ENCODE peak calls at places on chromosomes 1 and 21, in four cellular contexts. I is testis, D is A549, A is breast epithelium. C is an unnamed sample.

GRCh38 chr1:113761937-113762336 is 2.7 kb upstream of the PHTF1 start:
- DNase-seq in I (no peak), D (no peak), A (no peak), C (no peak)

GRCh38 chr1:105260018-105260417 is 1510.3 kb downstream of the AMY1C start:
- DNase-seq in I (no peak), D (no peak), A (no peak), C (no peak)

GRCh38 chr1:27332536-27333281 is 9.1 kb upstream of the SYTL1 start:
- DNase-seq in I (peak; percentile 57), D (no peak), A (no peak), C (no peak)

GRCh38 chr1:201254625-201255469 is 28.5 kb upstream of the PKP1 start:
- DNase-seq in I (peak; percentile 76), D (peak; percentile 47), A (peak; percentile 41), C (peak; percentile 51)

GRCh38 chr1:167713330-167714081 is 8.3 kb upstream of the MPZL1 start:
- DNase-seq in I (peak; percentile 30), D (no peak), A (no peak), C (peak; percentile 48)

GRCh38 chr21:14614287-14614686 is 68.2 kb upstream of the SAMSN1 start:
- DNase-seq in I (no peak), D (no peak), A (no peak), C (no peak)

GRCh38 chr1:206766251-206766856 is 4.2 kb upstream of the IL19 start:
- DNase-seq in I (peak; percentile 40), D (no peak), A (no peak), C (no peak)

GRCh38 chr1:112794654-112795239 is 79.6 kb upstream of the PPM1J start:
- DNase-seq in I (no peak), D (no peak), A (no peak), C (no peak)

GRCh38 chr1:91092503-91092902 is 70.7 kb upstream of the ZNF644 start:
- DNase-seq in I (no peak), D (no peak), A (no peak), C (no peak)

GRCh38 chr1:33657833-33658232 is 185.4 kb downstream of the ZSCAN20 start:
- DNase-seq in I (no peak), D (no peak), A (no peak), C (no peak)

GRCh38 chr1:54559771-54560231 is 11.8 kb downstream of the ACOT11 start:
- DNase-seq in I (no peak), D (no peak), A (no peak), C (no peak)

GRCh38 chr1:86546787-86547221 is at the start of gene CLCA4:
- DNase-seq in I (no peak), D (no peak), A (no peak), C (no peak)

GRCh38 chr1:234620272-234620711 is 10.3 kb upstream of the IRF2BP2 start:
- DNase-seq in I (no peak), D (no peak), A (no peak), C (no peak)

GRCh38 chr21:44540741-44541288 is 820 bp upstream of the KRTAP10-1 start:
- DNase-seq in I (no peak), D (no peak), A (no peak), C (no peak)

GRCh38 chr1:230822092-230822581 is 46.2 kb downstream of the C1orf198 start:
- DNase-seq in I (no peak), D (no peak), A (no peak), C (no peak)

GRCh38 chr21:21396424-21396823 is 398.2 kb downstream of the NCAM2 start:
- DNase-seq in I (no peak), D (no peak), A (no peak), C (no peak)

GRCh38 chr21:15410853-15411252 is 318.9 kb upstream of the USP25 start:
- DNase-seq in I (no peak), D (no peak), A (no peak), C (no peak)

GRCh38 chr1:240366636-240367035 is 245.3 kb downstream of the GREM2 start:
- DNase-seq in I (no peak), D (no peak), A (no peak), C (no peak)

GRCh38 chr1:167344112-167344511 is 123.4 kb downstream of the POU2F1 start:
- DNase-seq in I (no peak), D (no peak), A (no peak), C (no peak)

GRCh38 chr1:231927431-231927830 is 300.8 kb downstream of the DISC1 start:
- DNase-seq in I (no peak), D (no peak), A (no peak), C (no peak)

GRCh38 chr1:7726623-7727022 is 44.5 kb upstream of the VAMP3 start:
- DNase-seq in I (peak; percentile 23), D (no peak), A (no peak), C (no peak)

GRCh38 chr21:37072239-37072987 is 458 bp downstream of the PIGP start:
- DNase-seq in I (peak; percentile 90), D (no peak), A (peak; percentile 75), C (peak; percentile 84)

GRCh38 chr1:111961773-111962565 is 27.5 kb downstream of the KCND3 start:
- DNase-seq in I (no peak), D (no peak), A (no peak), C (no peak)

GRCh38 chr1:56837244-56837926 is 17.2 kb upstream of the C8A start:
- DNase-seq in I (no peak), D (no peak), A (no peak), C (no peak)

GRCh38 chr1:157176016-157176415 is 37.8 kb upstream of the ETV3 start:
- DNase-seq in I (no peak), D (no peak), A (no peak), C (no peak)

GRCh38 chr1:117546467-117546866 is 59.4 kb upstream of the TENT5C start:
- DNase-seq in I (no peak), D (no peak), A (no peak), C (no peak)

GRCh38 chr21:36994501-36995189 is 11.9 kb upstream of the RIPPLY3 start:
- DNase-seq in I (peak; percentile 25), D (no peak), A (no peak), C (no peak)

GRCh38 chr1:33257759-33258712 is 1.7 kb downstream of the ZNF362 start:
- DNase-seq in I (no peak), D (no peak), A (no peak), C (no peak)

GRCh38 chr1:21322681-21323016 is 32.4 kb upstream of the ECE1 start:
- DNase-seq in I (no peak), D (no peak), A (no peak), C (no peak)

GRCh38 chr1:21325731-21326387 is 35.6 kb upstream of the ECE1 start:
- DNase-seq in I (no peak), D (no peak), A (no peak), C (no peak)

GRCh38 chr1:21323091-21323490 is 32.8 kb upstream of the ECE1 start:
- DNase-seq in I (no peak), D (no peak), A (no peak), C (peak; percentile 69)

GRCh38 chr1:21325231-21325718 is 35.0 kb upstream of the ECE1 start:
- DNase-seq in I (no peak), D (no peak), A (no peak), C (peak; percentile 46)

DNA sequence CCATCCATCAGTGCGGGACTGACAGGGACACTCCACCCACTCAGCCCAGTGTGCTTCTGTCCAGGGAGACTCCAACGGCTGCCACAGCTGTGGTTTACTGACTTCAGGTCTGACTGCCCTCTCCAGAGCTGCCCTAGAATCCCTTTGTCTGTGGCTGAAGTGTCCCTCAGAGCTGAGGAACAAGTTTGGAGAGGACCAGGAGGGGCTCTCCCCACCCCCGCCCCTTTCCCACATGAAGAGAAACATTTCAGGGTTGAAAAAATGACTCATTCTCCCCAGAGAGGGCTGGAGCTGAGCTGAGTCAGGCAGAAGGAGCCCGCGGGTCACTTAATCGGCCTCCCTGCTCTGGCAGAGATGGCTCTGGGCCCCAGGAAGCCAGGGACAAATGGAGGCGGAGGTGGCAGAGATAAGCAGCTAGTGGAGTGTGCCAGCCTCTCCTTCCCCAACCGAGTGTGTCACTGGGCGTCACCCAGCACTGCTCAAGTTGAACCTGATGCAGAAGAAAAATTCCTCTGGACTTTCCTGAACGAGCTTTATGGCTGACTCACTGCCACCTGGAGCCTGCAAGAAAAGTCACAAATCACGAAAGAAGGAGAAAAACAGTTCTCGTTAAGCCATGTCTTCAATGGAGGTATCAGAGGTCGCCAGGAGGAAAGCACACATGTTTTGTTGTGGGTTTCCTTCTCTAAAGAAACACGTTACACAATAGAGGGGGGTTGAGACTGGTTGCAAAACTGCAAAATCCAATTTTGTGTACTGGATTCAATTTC is 34.3 kb upstream of the ECE1 start:
- DNase-seq in I (peak; percentile 88), D (peak; percentile 75), A (peak; percentile 81), C (peak; percentile 88)
- TF ChIP-seq POLR2A in I (no peak), D (no peak), A (no peak), C (no peak)

GRCh38 chr1:109282952-109283747 is at the start of gene PSRC1:
- DNase-seq in I (peak; percentile 99), D (peak; percentile 93), A (peak; percentile 94), C (peak; percentile 97)
- TF ChIP-seq POLR2A in I (peak; percentile 71), D (peak; percentile 85), A (peak; percentile 74), C (peak; percentile 65)

DNA sequence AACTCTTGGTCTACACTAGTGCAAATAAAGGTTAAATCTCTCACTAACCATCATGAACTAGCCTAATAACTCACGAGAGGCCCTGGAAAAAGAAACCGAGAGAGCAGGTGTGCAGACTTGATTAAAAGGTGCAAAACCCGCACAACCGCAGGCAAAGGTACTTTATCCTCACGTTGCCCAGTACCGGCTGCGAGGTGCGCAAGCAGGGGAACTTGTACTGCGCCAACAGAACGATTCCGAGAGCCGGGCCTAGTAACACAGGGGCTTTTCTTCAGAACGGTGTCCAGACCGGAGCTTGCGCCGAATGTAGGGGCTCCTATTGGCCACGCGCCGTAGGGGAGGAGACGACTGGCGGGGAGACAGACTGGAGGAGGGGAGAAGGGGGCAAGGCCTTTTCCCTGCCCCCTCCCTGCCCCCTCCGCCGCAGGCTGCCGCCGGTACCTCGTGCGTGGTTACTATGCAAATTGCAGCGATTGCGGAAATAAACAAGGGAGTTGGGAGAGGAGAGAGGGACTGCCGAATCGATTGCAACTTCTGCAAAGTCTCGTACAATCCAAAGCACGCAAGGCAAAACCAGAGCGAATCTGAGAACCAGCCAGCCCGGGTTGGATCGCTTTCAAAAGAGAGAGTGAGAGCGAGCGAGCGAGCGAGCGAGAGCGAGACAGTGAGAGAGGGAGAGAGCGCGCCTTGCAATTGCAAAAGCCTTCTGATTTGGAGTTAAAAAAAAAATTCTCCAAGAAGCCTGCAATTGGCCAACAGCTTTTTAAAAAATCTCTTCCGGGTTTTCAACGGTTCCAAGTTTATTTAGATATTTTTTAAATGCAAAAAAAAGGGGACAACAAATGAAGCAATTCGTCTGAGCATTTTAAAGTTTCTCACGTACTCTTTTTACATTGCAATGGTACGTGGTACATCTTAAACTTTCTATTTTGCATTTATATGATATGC is 5.4 kb upstream of the NFIA start:
- DNase-seq in I (peak; percentile 91), D (peak; percentile 91), A (peak; percentile 70), C (peak; percentile 83)
- TF ChIP-seq POLR2A in I (no peak), D (peak; percentile 53), A (no peak), C (no peak)

GRCh38 chr1:191016765-191017164 is 539.1 kb upstream of the BRINP3 start:
- DNase-seq in I (no peak), D (no peak), A (no peak), C (no peak)
- TF ChIP-seq POLR2A in I (no peak), D (no peak), A (no peak), C (no peak)

GRCh38 chr1:37477946-37478345 is 3.6 kb downstream of the ZC3H12A start:
- DNase-seq in I (no peak), D (peak; percentile 19), A (peak; percentile 55), C (no peak)
- TF ChIP-seq POLR2A in I (no peak), D (no peak), A (no peak), C (no peak)

C was measured in ovary.